ENCODE peak calls at places on chromosomes 11 and 22, in six cellular contexts. W, M, G, C, L and T are unnamed samples.
A peak's percentile ranks its signal among the peaks of the same experiment; 100 is the strongest.

GRCh38 chr11:108289699-108290098 is 66.8 kb downstream of the ATM start:
- DNase-seq in W (no peak), M (no peak), G (no peak), C (no peak), L (no peak), T (no peak)

GRCh38 chr11:88102595-88102929 is 72.7 kb downstream of the RAB38 start:
- DNase-seq in W (no peak), M (no peak), G (no peak), C (no peak), L (no peak), T (no peak)

GRCh38 chr11:45411221-45411946 is 125.2 kb upstream of the SYT13 start:
- DNase-seq in W (no peak), M (no peak), G (no peak), C (no peak), L (no peak), T (no peak)

GRCh38 chr11:117824571-117825537 is at the start of gene FXYD2:
- DNase-seq in W (no peak), M (no peak), G (no peak), C (no peak), L (no peak), T (peak; percentile 46)

GRCh38 chr11:65648997-65649491 is 11.1 kb downstream of the SIPA1 start:
- DNase-seq in W (no peak), M (no peak), G (no peak), C (no peak), L (no peak), T (no peak)

GRCh38 chr11:87057749-87058148 is 20.0 kb downstream of the TMEM135 start:
- DNase-seq in W (no peak), M (no peak), G (no peak), C (no peak), L (no peak), T (no peak)

GRCh38 chr11:75582935-75583709 is 21.1 kb downstream of the SERPINH1 start:
- DNase-seq in W (peak; percentile 79), M (peak; percentile 64), G (peak; percentile 54), C (peak; percentile 57), L (peak; percentile 91), T (peak; percentile 70)

GRCh38 chr22:19896665-19897355 is 42.1 kb upstream of the GNB1L start:
- DNase-seq in W (no peak), M (no peak), G (peak; percentile 51), C (peak; percentile 45), L (no peak), T (no peak)

GRCh38 chr11:44403587-44404322 is 93.8 kb upstream of the ALX4 start:
- DNase-seq in W (no peak), M (no peak), G (no peak), C (no peak), L (no peak), T (no peak)